ENCODE peak calls at places on chromosomes 5 and 9, in five cellular contexts. Q is fibroblast of gingiva, P is posterior vena cava, H is brain pericyte, F is NCI-H1092 treated with DMSO at 0.1 percent for 48 hours. Z is an unnamed sample.

GRCh38 chr5:107446972-107447371 is 223.8 kb downstream of the EFNA5 start:
- DNase-seq in P (no peak), F (no peak), H (no peak), Q (no peak), Z (no peak)

GRCh38 chr9:99591770-99592169 is 229.9 kb upstream of the NR4A3 start:
- DNase-seq in P (no peak), H (no peak), Q (no peak), F (no peak), Z (no peak)

GRCh38 chr5:180093241-180093640 is 21.7 kb upstream of the RNF130 start:
- DNase-seq in Q (no peak), P (no peak), F (no peak), H (no peak), Z (no peak)

GRCh38 chr5:175582697-175583096 is 75.2 kb upstream of the HRH2 start:
- DNase-seq in Q (no peak), F (no peak), H (no peak), P (no peak), Z (no peak)

GRCh38 chr5:150174285-150174684 is 7.7 kb downstream of the CDX1 start:
- DNase-seq in Q (no peak), F (no peak), H (no peak), P (no peak), Z (no peak)

GRCh38 chr5:159971931-159972461 is 36.9 kb upstream of the TTC1 start:
- DNase-seq in Q (no peak), H (no peak), P (no peak), F (peak), Z (no peak)

GRCh38 chr5:33205727-33206410 is 234.9 kb upstream of the TARS1 start:
- DNase-seq in F (no peak), P (no peak), H (no peak), Q (no peak), Z (no peak)

GRCh38 chr5:7039058-7039457 is 325.8 kb downstream of the TENT4A start:
- DNase-seq in P (no peak), H (no peak), F (no peak), Q (no peak), Z (no peak)

GRCh38 chr9:131273146-131273545 is 3.2 kb downstream of the FAM78A start:
- DNase-seq in F (no peak), Q (no peak), P (no peak), H (no peak), Z (no peak)

GRCh38 chr9:83636813-83637212 is 13.9 kb downstream of the IDNK start:
- DNase-seq in P (no peak), Q (no peak), H (no peak), F (no peak), Z (no peak)

GRCh38 chr5:59819806-59820205 is 73.7 kb downstream of the PDE4D start:
- DNase-seq in H (no peak), P (no peak), Q (no peak), F (no peak), Z (no peak)